ENCODE peak calls at places on chromosomes 2 and 18, in nine cellular contexts. One of them, this sample, is unnamed.

GRCh38 chr2:183284606-183285005 is 160.4 kb downstream of the NUP35 start:
- DNase-seq in HEK293T: no peak
- DNase-seq in mammary epithelial cell: peak; percentile 97
- DNase-seq in non-pigmented ciliary epithelial cell: peak; percentile 71
- DNase-seq in GM04504: peak; percentile 17
- DNase-seq in Calu3: no peak
- DNase-seq in tibial nerve: no peak
- DNase-seq in keratinocyte: peak; percentile 92
- DNase-seq in fibroblast of mammary gland: peak; percentile 97
- DNase-seq in this sample: peak; percentile 99

GRCh38 chr18:63575680-63576079 is 11.5 kb upstream of the SERPINB13 start:
- DNase-seq in HEK293T: no peak
- DNase-seq in mammary epithelial cell: no peak
- DNase-seq in non-pigmented ciliary epithelial cell: no peak
- DNase-seq in GM04504: no peak
- DNase-seq in Calu3: no peak
- DNase-seq in tibial nerve: no peak
- DNase-seq in keratinocyte: no peak
- DNase-seq in fibroblast of mammary gland: no peak
- DNase-seq in this sample: no peak

GRCh38 chr2:36338827-36339145 is 16.8 kb upstream of the CRIM1 start:
- DNase-seq in HEK293T: no peak
- DNase-seq in mammary epithelial cell: no peak
- DNase-seq in non-pigmented ciliary epithelial cell: peak; percentile 60
- DNase-seq in GM04504: no peak
- DNase-seq in Calu3: no peak
- DNase-seq in tibial nerve: no peak
- DNase-seq in keratinocyte: no peak
- DNase-seq in fibroblast of mammary gland: no peak
- DNase-seq in this sample: peak; percentile 92

GRCh38 chr2:178229927-178230326 is 35.6 kb downstream of the OSBPL6 start:
- DNase-seq in HEK293T: no peak
- DNase-seq in mammary epithelial cell: peak; percentile 65
- DNase-seq in non-pigmented ciliary epithelial cell: no peak
- DNase-seq in GM04504: no peak
- DNase-seq in Calu3: no peak
- DNase-seq in tibial nerve: no peak
- DNase-seq in keratinocyte: no peak
- DNase-seq in fibroblast of mammary gland: no peak
- DNase-seq in this sample: no peak

GRCh38 chr2:155203187-155203586 is 504.7 kb downstream of the KCNJ3 start:
- DNase-seq in HEK293T: peak; percentile 6
- DNase-seq in mammary epithelial cell: no peak
- DNase-seq in non-pigmented ciliary epithelial cell: no peak
- DNase-seq in GM04504: no peak
- DNase-seq in Calu3: no peak
- DNase-seq in tibial nerve: no peak
- DNase-seq in keratinocyte: no peak
- DNase-seq in fibroblast of mammary gland: no peak
- DNase-seq in this sample: no peak

GRCh38 chr2:180261976-180262375 is 254.9 kb upstream of the CWC22 start:
- DNase-seq in HEK293T: no peak
- DNase-seq in mammary epithelial cell: no peak
- DNase-seq in non-pigmented ciliary epithelial cell: no peak
- DNase-seq in GM04504: no peak
- DNase-seq in Calu3: no peak
- DNase-seq in tibial nerve: no peak
- DNase-seq in keratinocyte: no peak
- DNase-seq in fibroblast of mammary gland: no peak
- DNase-seq in this sample: no peak

GRCh38 chr2:236503100-236503499 is 66.5 kb upstream of the ACKR3 start:
- DNase-seq in HEK293T: no peak
- DNase-seq in mammary epithelial cell: no peak
- DNase-seq in non-pigmented ciliary epithelial cell: no peak
- DNase-seq in GM04504: no peak
- DNase-seq in Calu3: no peak
- DNase-seq in tibial nerve: no peak
- DNase-seq in keratinocyte: no peak
- DNase-seq in fibroblast of mammary gland: no peak
- DNase-seq in this sample: peak; percentile 3

GRCh38 chr2:38465789-38466127 is 88.7 kb upstream of the ATL2 start:
- DNase-seq in HEK293T: peak; percentile 62
- DNase-seq in mammary epithelial cell: peak; percentile 34
- DNase-seq in non-pigmented ciliary epithelial cell: peak; percentile 6
- DNase-seq in GM04504: no peak
- DNase-seq in Calu3: peak; percentile 63
- DNase-seq in tibial nerve: peak; percentile 11
- DNase-seq in keratinocyte: no peak
- DNase-seq in fibroblast of mammary gland: peak; percentile 29
- DNase-seq in this sample: peak; percentile 48

GRCh38 chr2:207766697-207767460 is 2.8 kb downstream of the FZD5 start:
- DNase-seq in HEK293T: no peak
- DNase-seq in mammary epithelial cell: no peak
- DNase-seq in non-pigmented ciliary epithelial cell: no peak
- DNase-seq in GM04504: no peak
- DNase-seq in Calu3: peak; percentile 58
- DNase-seq in tibial nerve: no peak
- DNase-seq in keratinocyte: no peak
- DNase-seq in fibroblast of mammary gland: no peak
- DNase-seq in this sample: no peak

GRCh38 chr2:11644293-11644692 is 25.7 kb downstream of the NTSR2 start:
- DNase-seq in HEK293T: no peak
- DNase-seq in mammary epithelial cell: no peak
- DNase-seq in non-pigmented ciliary epithelial cell: no peak
- DNase-seq in GM04504: no peak
- DNase-seq in Calu3: no peak
- DNase-seq in tibial nerve: no peak
- DNase-seq in keratinocyte: no peak
- DNase-seq in fibroblast of mammary gland: no peak
- DNase-seq in this sample: no peak

This sample was measured in ELR.